ENCODE peak calls at places on chromosome X, in six cellular contexts. C is IMR-90, N is neuronal stem cell, K is H1, X is mesendoderm, Q is mesenchymal stem cell. H is an unnamed sample.

GRCh38 chrX:53320543-53321215 is 39.3 kb upstream of the IQSEC2 start:
- DNase-seq in X (no peak), K (no peak), Q (no peak), C (no peak), N (no peak), H (no peak)

GRCh38 chrX:153400146-153401132 is 711 bp downstream of the PNMA6E start:
- DNase-seq in K (peak), Q (peak), C (no peak), N (peak), X (peak), H (peak)

GRCh38 chrX:54492340-54492739 is 3.7 kb downstream of the FGD1 start:
- DNase-seq in K (no peak), N (no peak), Q (peak), X (no peak), C (peak), H (peak)

GRCh38 chrX:8306296-8306975 is 135.4 kb upstream of the VCX2 start:
- DNase-seq in X (no peak), N (no peak), C (no peak), K (no peak), Q (no peak), H (no peak)

GRCh38 chrX:40012800-40013682 is 84.7 kb downstream of the BCOR start:
- DNase-seq in X (peak), Q (peak), K (peak), C (peak), N (no peak), H (peak)

GRCh38 chrX:10022580-10023245 is 55.6 kb downstream of the CLDN34 start:
- DNase-seq in X (peak), N (no peak), K (no peak), C (peak), Q (peak), H (no peak)

GRCh38 chrX:39909996-39910395 is 187.8 kb downstream of the BCOR start:
- DNase-seq in X (no peak), Q (no peak), C (no peak), N (no peak), K (no peak), H (no peak)

GRCh38 chrX:38860106-38861013 is 59.1 kb downstream of the MID1IP1 start:
- DNase-seq in C (no peak), Q (no peak), N (no peak), X (no peak), K (no peak), H (no peak)

GRCh38 chrX:85109235-85109634 is 105.6 kb downstream of the APOOL start:
- DNase-seq in K (peak), C (no peak), N (no peak), X (peak), Q (no peak), H (peak)

GRCh38 chrX:57137481-57137880 is 284 bp upstream of the SPIN2A start:
- DNase-seq in K (no peak), N (no peak), X (peak), Q (peak), C (no peak), H (no peak)

GRCh38 chrX:20514358-20514757 is 247.6 kb upstream of the RPS6KA3 start:
- DNase-seq in Q (peak), N (no peak), X (no peak), C (peak), K (no peak), H (no peak)

GRCh38 chrX:142084611-142085010 is 120.5 kb downstream of the MAGEC2 start:
- DNase-seq in X (no peak), Q (no peak), N (no peak), K (no peak), C (no peak), H (no peak)

GRCh38 chrX:132001127-132001526 is 22.0 kb upstream of the STK26 start:
- DNase-seq in C (no peak), Q (no peak), X (no peak), K (no peak), N (no peak), H (no peak)

GRCh38 chrX:131985526-131986049 is 37.5 kb upstream of the STK26 start:
- DNase-seq in K (no peak), C (no peak), Q (no peak), N (no peak), X (peak), H (peak)

GRCh38 chrX:34810911-34811310 is 131.7 kb upstream of the FAM47B start:
- DNase-seq in Q (no peak), C (no peak), X (no peak), N (no peak), K (no peak), H (no peak)

GRCh38 chrX:39736219-39737211 is 361.2 kb downstream of the BCOR start:
- DNase-seq in Q (peak), N (no peak), X (no peak), K (no peak), C (peak), H (no peak)

GRCh38 chrX:56765816-56766553 is 36.9 kb downstream of the NBDY start:
- DNase-seq in X (no peak), Q (peak), C (no peak), N (no peak), K (no peak), H (no peak)

GRCh38 chrX:153336988-153337387 is 3.0 kb downstream of the ZNF275 start:
- DNase-seq in N (no peak), C (no peak), X (no peak), Q (no peak), K (no peak), H (no peak)

GRCh38 chrX:110836982-110837381 is 41.4 kb upstream of the CHRDL1 start:
- DNase-seq in K (no peak), N (no peak), X (peak), C (no peak), Q (no peak), H (peak)

GRCh38 chrX:106874075-106874474 is 29.1 kb downstream of the RIPPLY1 start:
- DNase-seq in K (no peak), N (no peak), X (peak), Q (peak), C (peak), H (no peak)

GRCh38 chrX:133402042-133402453 is 13.2 kb downstream of the GPC4 start:
- DNase-seq in C (peak), N (no peak), K (no peak), Q (peak), X (no peak), H (no peak)

GRCh38 chrX:20461576-20461975 is 194.9 kb upstream of the RPS6KA3 start:
- DNase-seq in Q (peak), N (no peak), C (peak), K (no peak), X (no peak), H (no peak)

GRCh38 chrX:29858714-29859113 is 356.6 kb upstream of the MAGEB2 start:
- DNase-seq in X (no peak), Q (no peak), C (peak), N (no peak), K (no peak), H (no peak)

GRCh38 chrX:118685393-118685792 is 42.0 kb upstream of the IL13RA1 start:
- DNase-seq in X (no peak), Q (no peak), K (no peak), N (no peak), C (no peak), H (no peak)

GRCh38 chrX:115324194-115324593 is 34.7 kb downstream of the LUZP4 start:
- DNase-seq in C (peak), K (no peak), Q (no peak), N (no peak), X (no peak), H (no peak)

GRCh38 chrX:15471016-15471415 is 22.1 kb downstream of the PIR start:
- DNase-seq in Q (peak), N (no peak), X (peak), C (peak), K (peak), H (peak)

GRCh38 chrX:47311857-47312774 is 58.3 kb upstream of the ZNF157 start:
- DNase-seq in C (peak), X (peak), K (peak), N (no peak), Q (peak), H (peak)

GRCh38 chrX:70720721-70721120 is 187.8 kb downstream of the TEX11 start:
- DNase-seq in N (no peak), K (no peak), X (no peak), Q (no peak), C (no peak), H (no peak)

GRCh38 chrX:41692162-41692749 is 3.5 kb downstream of the GPR34 start:
- DNase-seq in X (no peak), C (peak), Q (no peak), K (no peak), N (no peak), H (no peak)

GRCh38 chrX:133335027-133335426 is 80.3 kb downstream of the GPC4 start:
- DNase-seq in X (peak), K (no peak), Q (peak), C (peak), N (no peak), H (no peak)

GRCh38 chrX:72271091-72271490 is 6.0 kb downstream of the RPS4X start:
- DNase-seq in K (no peak), Q (no peak), C (no peak), N (no peak), X (no peak), H (no peak)

GRCh38 chrX:152445926-152446325 is 5.2 kb downstream of the GABRA3 start:
- DNase-seq in X (peak), Q (no peak), N (no peak), C (no peak), K (no peak), H (no peak)

GRCh38 chrX:18994713-18995112 is 10.8 kb upstream of the PHKA2 start:
- DNase-seq in Q (peak), X (no peak), N (no peak), C (peak), K (no peak), H (no peak)

GRCh38 chrX:118679290-118679689 is 48.1 kb upstream of the IL13RA1 start:
- DNase-seq in Q (no peak), N (no peak), C (no peak), K (no peak), X (peak), H (no peak)

GRCh38 chrX:9258346-9259104 is 206.3 kb upstream of the TBL1X start:
- DNase-seq in X (no peak), K (no peak), C (no peak), Q (no peak), N (no peak), H (no peak)

DNA sequence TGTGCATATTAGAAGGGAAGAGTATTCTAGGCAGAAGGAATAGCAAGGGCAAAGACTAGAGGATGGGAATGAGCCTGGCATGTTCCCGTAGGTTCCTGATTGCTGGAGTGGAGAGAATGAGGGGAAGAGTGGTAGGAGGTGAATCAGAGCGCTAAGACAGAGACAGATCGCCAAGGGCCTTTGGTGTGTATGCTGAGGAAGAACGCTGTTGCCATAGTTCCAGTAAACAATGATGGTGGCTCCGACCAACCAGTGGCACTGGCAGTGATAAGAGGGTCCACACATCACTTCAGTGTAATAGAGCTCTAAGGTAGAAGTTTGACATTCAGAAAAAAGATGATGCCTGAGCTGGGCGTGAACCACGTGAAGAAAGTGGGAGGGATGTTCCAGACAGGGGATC is 966 bp downstream of the TBC1D25 start:
- DNase-seq in N (no peak), K (no peak), Q (peak), C (no peak), X (peak), H (no peak)
- H3K18ac ChIP-seq in N (no peak), K (no peak), Q (no peak), C (no peak), X (no peak), H (no peak)

DNA sequence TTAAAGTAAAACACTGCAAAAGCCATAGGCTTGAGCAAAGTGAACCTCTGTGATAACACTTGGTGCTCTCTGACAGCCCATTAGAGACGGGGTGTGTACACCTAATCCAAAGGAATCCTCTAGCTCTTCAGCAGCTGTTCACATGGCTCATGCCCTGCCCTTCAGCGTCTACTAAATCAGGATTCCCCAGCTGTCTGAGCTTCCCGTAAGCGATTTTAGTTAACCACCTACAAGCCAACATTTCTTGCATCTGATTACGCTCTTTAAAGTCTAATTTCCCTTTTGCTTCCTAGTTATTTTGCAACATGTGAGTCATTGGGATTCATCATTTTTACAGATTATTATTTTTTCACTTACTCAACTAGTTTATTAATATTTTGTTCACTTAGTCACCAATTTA is 6.5 kb downstream of the DMD start:
- DNase-seq in C (peak), Q (no peak), N (no peak), X (no peak), K (no peak), H (no peak)
- H3K9ac ChIP-seq in C (no peak), Q (peak), N (no peak), X (no peak), K (no peak), H (no peak)

DNA sequence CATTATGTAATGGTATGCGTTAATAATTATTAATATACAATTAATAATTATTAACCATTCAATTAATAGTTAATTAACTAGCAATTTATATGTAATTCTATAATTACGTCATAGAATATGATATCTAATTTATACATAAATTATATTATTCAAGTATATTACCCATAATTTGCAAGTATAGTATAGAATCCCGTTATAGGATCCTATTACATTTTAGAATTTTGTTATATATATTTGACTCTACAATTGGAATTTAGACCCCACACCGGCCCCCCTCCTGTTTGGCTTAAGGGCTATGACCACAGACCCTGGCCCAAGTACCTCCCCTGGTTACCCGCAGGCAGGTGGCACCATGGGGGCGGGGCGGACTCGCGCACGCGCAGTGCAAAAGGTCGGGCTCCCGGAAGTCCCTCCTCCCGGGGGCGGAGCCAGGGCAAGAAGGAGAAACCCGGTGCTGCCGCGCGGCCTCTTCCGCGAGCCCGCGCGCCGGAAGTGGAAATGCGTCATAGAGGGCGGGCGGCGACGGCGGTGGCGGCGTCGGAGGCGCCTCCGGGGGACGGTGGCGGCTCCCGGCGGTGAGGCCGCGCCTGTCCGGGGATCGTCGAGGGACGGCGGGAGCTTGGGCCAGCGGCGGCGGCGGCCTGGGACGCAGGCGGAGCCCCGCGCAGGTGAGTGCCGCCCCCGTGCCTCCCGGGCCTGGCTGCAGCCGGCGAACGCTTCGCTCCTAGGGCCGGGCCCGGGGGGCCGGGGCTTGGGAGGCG is at the start of gene AKAP17A:
- DNase-seq in N (peak), X (peak), C (peak), K (peak), Q (peak), H (peak)
- H2BK5ac ChIP-seq in N (peak), X (no peak), C (peak), K (no peak), Q (peak), H (no peak)

GRCh38 chrX:94908171-94908570 is 1234.2 kb downstream of the FAM133A start:
- DNase-seq in N (no peak), C (no peak), K (no peak), X (no peak), Q (no peak), H (no peak)
- H3K18ac ChIP-seq in N (no peak), C (no peak), K (no peak), X (no peak), Q (no peak), H (no peak)

DNA sequence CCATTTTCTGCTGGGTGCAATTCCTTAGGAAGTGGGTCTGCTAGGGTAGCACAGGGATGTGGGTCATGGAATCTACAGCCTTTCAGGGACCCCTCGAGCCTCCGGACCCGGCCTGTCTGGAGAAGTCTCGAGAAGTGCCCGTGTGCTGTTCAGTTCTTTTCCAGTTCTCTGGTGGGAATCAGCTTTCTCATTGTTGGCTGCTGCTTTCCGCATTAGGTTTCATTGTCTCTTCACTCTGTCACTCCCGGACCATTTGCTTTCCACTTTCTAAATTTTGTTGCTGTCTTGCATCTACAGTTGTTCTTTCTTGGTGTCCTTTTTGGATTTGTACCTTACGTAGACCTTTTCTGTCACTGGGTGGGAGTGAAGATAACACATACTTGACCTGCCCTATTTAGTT is 6.1 kb downstream of the RAB9A start:
- DNase-seq in Q (no peak), K (no peak), N (no peak), C (no peak), X (no peak), H (no peak)
- H3K9ac ChIP-seq in Q (peak), K (no peak), N (no peak), C (no peak), X (no peak), H (no peak)

DNA sequence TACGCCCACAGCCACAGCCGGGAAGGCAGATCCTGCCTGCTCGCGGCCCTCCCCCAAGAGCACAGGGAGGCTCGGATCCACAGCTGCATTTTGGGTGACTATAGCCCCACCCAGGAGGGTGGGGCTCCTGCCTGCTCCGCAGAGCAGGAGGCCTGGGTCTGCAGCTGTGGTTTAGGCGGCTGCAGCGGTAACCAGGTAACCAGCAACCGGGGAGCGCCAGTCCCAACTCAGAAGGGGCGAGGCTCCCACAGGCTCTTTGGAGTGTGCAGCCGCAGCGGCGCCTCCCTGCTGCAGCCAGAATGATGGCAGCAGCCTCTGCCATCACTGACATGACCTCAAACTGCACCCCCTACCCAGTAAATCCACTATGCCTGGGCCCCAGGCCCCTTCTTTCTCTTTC is 148.0 kb upstream of the F9 start:
- DNase-seq in X (no peak), K (peak), C (no peak), N (no peak), Q (no peak), H (peak)
- H2BK5ac ChIP-seq in X (no peak), K (no peak), C (no peak), N (no peak), Q (no peak), H (no peak)

DNA sequence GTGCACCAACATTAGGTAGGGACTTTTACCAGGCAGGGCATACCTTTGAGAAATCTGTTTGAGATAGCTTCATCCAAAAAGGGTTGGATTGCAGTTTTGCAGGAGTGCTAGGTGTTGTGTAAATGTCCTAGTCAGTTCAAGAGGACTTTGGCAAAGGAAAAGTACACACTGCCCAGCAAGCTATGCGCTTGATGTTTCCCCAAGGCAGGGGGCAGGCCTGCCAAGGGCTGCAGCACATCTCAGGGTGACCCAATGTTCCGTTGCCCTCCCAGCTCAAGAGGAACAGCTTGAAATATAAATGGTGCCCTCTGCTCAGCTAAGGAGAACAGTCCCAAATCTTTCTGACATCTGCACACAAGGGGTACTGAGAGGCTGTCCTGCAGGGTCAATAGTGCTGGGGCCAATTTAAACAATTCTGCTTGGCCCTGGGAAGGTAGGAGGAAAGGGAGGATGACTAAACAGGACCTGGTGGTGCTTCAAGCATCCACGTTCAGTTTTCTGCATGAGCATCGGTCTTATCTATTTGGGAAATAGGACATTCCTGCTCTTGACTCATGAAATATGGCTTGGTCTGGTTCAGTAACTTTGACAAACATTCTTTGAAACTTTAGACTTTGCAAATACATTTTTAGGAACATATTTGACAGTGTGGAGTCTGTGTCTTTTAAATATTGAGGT is 130.7 kb downstream of the COL4A6 start:
- DNase-seq in Q (no peak), X (no peak), K (no peak), N (no peak), C (peak), H (no peak)
- H3K18ac ChIP-seq in Q (no peak), X (no peak), K (no peak), N (no peak), C (peak), H (no peak)

GRCh38 chrX:148501121-148502066 is 977 bp downstream of the AFF2 start:
- DNase-seq in X (peak), K (peak), Q (no peak), C (no peak), N (peak), H (peak)
- H3K9ac ChIP-seq in X (no peak), K (peak), Q (no peak), C (no peak), N (peak), H (no peak)